ENCODE peak calls at places on chromosomes 3 and 15, in six cellular contexts. F, C, N, X, U and A are unnamed samples.

GRCh38 chr3:147757919-147758318 is 348.8 kb downstream of the ZIC1 start:
- DNase-seq in F (no peak), X (no peak), N (no peak), C (no peak), U (no peak), A (no peak)

GRCh38 chr3:6605245-6605644 is 255.7 kb upstream of the GRM7 start:
- DNase-seq in U (no peak), N (no peak), C (no peak), X (no peak), F (no peak), A (no peak)

GRCh38 chr3:129533406-129533805 is 5.0 kb downstream of the RHO start:
- DNase-seq in U (no peak), N (no peak), F (no peak), X (no peak), C (no peak), A (no peak)

GRCh38 chr15:30997270-30997669 is 5.8 kb upstream of the MTMR10 start:
- DNase-seq in F (no peak), U (no peak), N (no peak), X (no peak), C (no peak), A (no peak)

GRCh38 chr3:100063929-100064461 is 50.3 kb downstream of the FILIP1L start:
- DNase-seq in N (no peak), C (no peak), F (no peak), U (peak; percentile 48), X (no peak), A (no peak)

GRCh38 chr3:36524560-36524959 is 144.3 kb downstream of the STAC start:
- DNase-seq in N (no peak), C (no peak), X (no peak), U (peak; percentile 43), F (no peak), A (no peak)

GRCh38 chr3:5296362-5296761 is 108.9 kb downstream of the EDEM1 start:
- DNase-seq in F (no peak), N (no peak), U (no peak), X (no peak), C (no peak), A (no peak)

GRCh38 chr3:136909187-136909586 is 47.2 kb downstream of the NCK1 start:
- DNase-seq in U (no peak), F (no peak), C (no peak), N (no peak), X (no peak), A (no peak)

GRCh38 chr3:79005084-79005483 is 762.7 kb downstream of the ROBO1 start:
- DNase-seq in C (no peak), F (no peak), U (peak; percentile 17), N (no peak), X (no peak), A (no peak)

GRCh38 chr3:8576841-8577553 is 67.6 kb downstream of the SSUH2 start:
- DNase-seq in U (peak; percentile 49), X (no peak), C (no peak), F (peak; percentile 54), N (no peak), A (no peak)

GRCh38 chr15:69980311-69981059 is 117.2 kb downstream of the TLE3 start:
- DNase-seq in F (no peak), C (no peak), U (no peak), X (no peak), N (no peak), A (no peak)

GRCh38 chr3:122247825-122248185 is 64.3 kb downstream of the CASR start:
- DNase-seq in F (no peak), N (no peak), U (peak; percentile 11), X (no peak), C (no peak), A (no peak)

GRCh38 chr3:40996827-40997710 is 202.2 kb upstream of the CTNNB1 start:
- DNase-seq in C (no peak), F (peak; percentile 38), U (no peak), X (peak; percentile 35), N (no peak), A (no peak)

GRCh38 chr3:18409266-18409665 is 15.9 kb downstream of the SATB1 start:
- DNase-seq in N (no peak), C (no peak), U (no peak), X (no peak), F (no peak), A (no peak)

GRCh38 chr3:179297971-179298725 is 24.7 kb upstream of the ZNF639 start:
- DNase-seq in N (no peak), C (no peak), F (no peak), U (no peak), X (no peak), A (no peak)

GRCh38 chr15:65980824-65981456 is 111.6 kb downstream of the RAB11A start:
- DNase-seq in F (no peak), C (peak; percentile 81), U (peak; percentile 81), N (no peak), X (peak; percentile 72), A (peak; percentile 28)

GRCh38 chr3:105611304-105612192 is 244.8 kb downstream of the ALCAM start:
- DNase-seq in X (no peak), C (peak; percentile 27), N (no peak), F (no peak), U (no peak), A (no peak)

GRCh38 chr3:105610473-105610872 is 243.8 kb downstream of the ALCAM start:
- DNase-seq in X (no peak), C (no peak), F (no peak), U (no peak), N (no peak), A (no peak)

GRCh38 chr3:105613120-105613519 is 246.4 kb downstream of the ALCAM start:
- DNase-seq in U (peak; percentile 29), F (no peak), C (no peak), X (no peak), N (no peak), A (no peak)

GRCh38 chr3:105606052-105606451 is 239.3 kb downstream of the ALCAM start:
- DNase-seq in F (no peak), U (peak; percentile 72), C (no peak), N (no peak), X (no peak), A (no peak)

DNA sequence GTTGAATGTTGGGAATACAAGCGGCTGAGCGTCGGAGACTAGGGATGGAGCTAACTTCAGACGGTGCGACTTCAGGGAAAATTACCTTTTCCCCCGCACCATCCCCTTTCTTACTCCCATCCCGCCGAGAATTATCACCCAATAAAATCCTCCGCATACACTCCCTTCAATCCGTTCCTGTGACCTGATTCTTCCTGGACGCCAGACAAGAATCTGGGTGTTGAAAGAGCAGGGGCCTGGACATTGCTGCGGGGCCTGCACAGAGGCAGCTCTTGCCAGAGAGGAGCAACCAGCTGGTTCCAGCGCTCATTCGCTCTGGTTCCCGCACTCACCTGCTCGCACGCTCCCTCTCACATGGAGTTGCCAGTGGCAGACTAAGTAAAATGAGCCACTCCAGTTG is 241.9 kb downstream of the ALCAM start:
- DNase-seq in F (no peak), N (no peak), U (peak; percentile 52), X (no peak), C (no peak), A (no peak)
- H3K9me3 ChIP-seq in F (no peaks in the 10 kb centered on the region), N (no peaks in the 10 kb centered on the region), U (no peaks in the 10 kb centered on the region), X (no peaks in the 10 kb centered on the region), C (no peaks in the 10 kb centered on the region), A (no peaks in the 10 kb centered on the region)

GRCh38 chr3:149581681-149582349 is 76.0 kb downstream of the WWTR1 start:
- DNase-seq in C (no peak), U (peak; percentile 95), X (no peak), F (peak; percentile 82), N (no peak), A (peak; percentile 56)

GRCh38 chr3:149579161-149579560 is 78.7 kb downstream of the WWTR1 start:
- DNase-seq in F (no peak), X (no peak), U (no peak), N (no peak), C (no peak), A (no peak)

GRCh38 chr3:149579838-149580542 is 77.8 kb downstream of the WWTR1 start:
- DNase-seq in F (no peak), C (no peak), U (peak; percentile 85), X (no peak), N (no peak), A (no peak)

GRCh38 chr3:149582395-149582794 is 75.4 kb downstream of the WWTR1 start:
- DNase-seq in N (no peak), U (no peak), X (no peak), F (no peak), C (no peak), A (no peak)

DNA sequence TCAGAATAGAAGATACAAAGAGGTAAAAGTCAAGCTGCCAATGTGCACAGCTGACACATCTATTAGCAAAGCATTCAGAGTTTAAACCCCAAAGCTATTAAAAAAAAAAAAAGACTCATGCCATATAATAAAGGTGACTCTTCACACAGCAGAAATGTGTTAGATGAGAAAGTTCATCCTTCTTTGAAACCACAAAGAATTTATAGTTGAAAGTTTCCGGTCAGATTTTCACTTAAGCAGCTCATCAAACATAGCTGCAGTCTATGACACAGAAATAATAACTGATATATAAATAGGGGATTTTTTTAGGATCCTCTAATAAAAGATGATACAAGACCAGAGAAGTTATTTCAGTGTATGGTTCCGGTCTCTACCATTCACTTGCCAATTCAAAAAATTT is 76.6 kb downstream of the WWTR1 start:
- DNase-seq in X (no peak), C (no peak), F (no peak), N (no peak), U (peak; percentile 55), A (no peak)
- H3K4me3 ChIP-seq in X (no peak overlapping the region), C (no peak overlapping the region), F (no peak overlapping the region), N (no peak overlapping the region), U (peak overlapping the region; percentile 23), A (no peak overlapping the region)

GRCh38 chr3:74861211-74861610 is 246.8 kb upstream of the CNTN3 start:
- DNase-seq in C (no peak), X (no peak), N (no peak), F (no peak), U (no peak), A (no peak)
- H3K9me3 ChIP-seq in C (no peaks in the 10 kb centered on the region), X (no peaks in the 10 kb centered on the region), N (no peaks in the 10 kb centered on the region), F (no peaks in the 10 kb centered on the region), U (no peaks in the 10 kb centered on the region), A (no peaks in the 10 kb centered on the region)

DNA sequence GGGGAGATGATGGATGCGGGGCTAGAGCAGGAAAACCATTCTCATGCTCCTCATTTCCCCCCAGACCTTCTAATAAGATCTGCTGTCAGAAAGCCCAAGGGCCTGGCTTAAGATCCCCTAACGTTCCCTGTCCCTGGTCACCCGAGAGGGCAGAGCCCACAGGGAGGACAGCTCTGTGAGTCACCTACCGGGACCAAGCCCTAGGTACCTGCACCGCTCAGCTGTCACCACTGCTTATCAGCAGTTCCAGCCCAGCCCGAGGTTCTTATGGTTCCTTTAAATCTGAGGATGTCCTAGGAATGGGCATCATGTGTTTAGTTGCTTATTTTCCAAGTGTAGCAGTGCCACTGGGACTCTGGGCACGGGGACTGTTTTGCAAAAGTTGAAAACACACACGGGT is 53.0 kb downstream of the ATP10A start:
- DNase-seq in F (no peak), N (no peak), U (no peak), C (no peak), X (no peak), A (no peak)
- H3K4me3 ChIP-seq in F (no peak overlapping the region), N (no peak overlapping the region), U (no peak overlapping the region), C (no peak overlapping the region), X (no peak overlapping the region), A (no peak overlapping the region)